ENCODE peak calls at places on chromosome 15, in ten cellular contexts. One of them, this sample, is unnamed.

GRCh38 chr15:48176097-48176496 is 2.0 kb downstream of the MYEF2 start:
- DNase-seq in lower leg skin: no peak
- DNase-seq in ovary: no peak
- DNase-seq in adrenal gland: no peak
- DNase-seq in HCT116: no peak
- DNase-seq in heart left ventricle: no peak
- DNase-seq in erythroblast: no peak
- DNase-seq in stomach: no peak
- DNase-seq in IMR-90: peak; percentile 38
- DNase-seq in suprapubic skin: no peak
- DNase-seq in this sample: no peak

GRCh38 chr15:51869074-51869425 is 39.6 kb downstream of the TMOD3 start:
- DNase-seq in adrenal gland: no peak
- DNase-seq in lower leg skin: no peak
- DNase-seq in IMR-90: peak; percentile 91
- DNase-seq in erythroblast: peak; percentile 82
- DNase-seq in HCT116: peak; percentile 85
- DNase-seq in ovary: no peak
- DNase-seq in stomach: no peak
- DNase-seq in heart left ventricle: no peak
- DNase-seq in suprapubic skin: no peak
- DNase-seq in this sample: no peak

GRCh38 chr15:53586815-53587214 is 172.6 kb downstream of the WDR72 start:
- DNase-seq in erythroblast: peak; percentile 50
- DNase-seq in suprapubic skin: no peak
- DNase-seq in IMR-90: no peak
- DNase-seq in HCT116: peak; percentile 28
- DNase-seq in ovary: no peak
- DNase-seq in heart left ventricle: no peak
- DNase-seq in lower leg skin: no peak
- DNase-seq in adrenal gland: peak; percentile 39
- DNase-seq in stomach: peak; percentile 31
- DNase-seq in this sample: no peak

GRCh38 chr15:53789654-53790053 is 30.2 kb upstream of the WDR72 start:
- DNase-seq in ovary: no peak
- DNase-seq in IMR-90: no peak
- DNase-seq in heart left ventricle: no peak
- DNase-seq in lower leg skin: no peak
- DNase-seq in HCT116: no peak
- DNase-seq in suprapubic skin: no peak
- DNase-seq in adrenal gland: no peak
- DNase-seq in stomach: no peak
- DNase-seq in erythroblast: no peak
- DNase-seq in this sample: no peak

GRCh38 chr15:44580105-44580504 is 43.2 kb downstream of the EIF3J start:
- DNase-seq in erythroblast: no peak
- DNase-seq in HCT116: no peak
- DNase-seq in IMR-90: no peak
- DNase-seq in stomach: no peak
- DNase-seq in lower leg skin: no peak
- DNase-seq in heart left ventricle: no peak
- DNase-seq in adrenal gland: no peak
- DNase-seq in suprapubic skin: no peak
- DNase-seq in ovary: no peak
- DNase-seq in this sample: no peak

GRCh38 chr15:69793783-69794451 is 303.8 kb downstream of the TLE3 start:
- DNase-seq in stomach: no peak
- DNase-seq in erythroblast: no peak
- DNase-seq in heart left ventricle: no peak
- DNase-seq in lower leg skin: peak; percentile 72
- DNase-seq in adrenal gland: peak; percentile 1
- DNase-seq in IMR-90: no peak
- DNase-seq in HCT116: no peak
- DNase-seq in suprapubic skin: no peak
- DNase-seq in ovary: no peak
- DNase-seq in this sample: no peak

GRCh38 chr15:71043373-71043772 is 71.9 kb upstream of the THSD4 start:
- DNase-seq in HCT116: no peak
- DNase-seq in adrenal gland: no peak
- DNase-seq in lower leg skin: no peak
- DNase-seq in ovary: no peak
- DNase-seq in suprapubic skin: no peak
- DNase-seq in heart left ventricle: no peak
- DNase-seq in IMR-90: peak; percentile 81
- DNase-seq in erythroblast: no peak
- DNase-seq in stomach: no peak
- DNase-seq in this sample: no peak

GRCh38 chr15:41878355-41878699 is 15.5 kb downstream of the SPTBN5 start:
- DNase-seq in ovary: no peak
- DNase-seq in HCT116: no peak
- DNase-seq in IMR-90: no peak
- DNase-seq in heart left ventricle: peak; percentile 41
- DNase-seq in stomach: peak; percentile 54
- DNase-seq in lower leg skin: no peak
- DNase-seq in adrenal gland: no peak
- DNase-seq in erythroblast: no peak
- DNase-seq in suprapubic skin: no peak
- DNase-seq in this sample: no peak

GRCh38 chr15:90648137-90649070 is 68.7 kb upstream of the BLM start:
- DNase-seq in stomach: peak; percentile 68
- DNase-seq in adrenal gland: peak; percentile 77
- DNase-seq in lower leg skin: peak; percentile 96
- DNase-seq in ovary: peak; percentile 45
- DNase-seq in HCT116: peak; percentile 48
- DNase-seq in heart left ventricle: peak; percentile 75
- DNase-seq in IMR-90: peak; percentile 69
- DNase-seq in suprapubic skin: peak; percentile 89
- DNase-seq in erythroblast: peak; percentile 93
- DNase-seq in this sample: no peak

GRCh38 chr15:42092666-42093445 is 1.5 kb downstream of the PLA2G4D start:
- DNase-seq in erythroblast: no peak
- DNase-seq in ovary: no peak
- DNase-seq in heart left ventricle: no peak
- DNase-seq in IMR-90: no peak
- DNase-seq in suprapubic skin: no peak
- DNase-seq in lower leg skin: no peak
- DNase-seq in stomach: peak; percentile 85
- DNase-seq in HCT116: no peak
- DNase-seq in adrenal gland: no peak
- DNase-seq in this sample: no peak

GRCh38 chr15:88833196-88833595 is 30.0 kb downstream of the ACAN start:
- DNase-seq in IMR-90: no peak
- DNase-seq in HCT116: no peak
- DNase-seq in erythroblast: no peak
- DNase-seq in suprapubic skin: no peak
- DNase-seq in lower leg skin: no peak
- DNase-seq in adrenal gland: no peak
- DNase-seq in stomach: no peak
- DNase-seq in ovary: no peak
- DNase-seq in heart left ventricle: no peak
- DNase-seq in this sample: no peak

DNA sequence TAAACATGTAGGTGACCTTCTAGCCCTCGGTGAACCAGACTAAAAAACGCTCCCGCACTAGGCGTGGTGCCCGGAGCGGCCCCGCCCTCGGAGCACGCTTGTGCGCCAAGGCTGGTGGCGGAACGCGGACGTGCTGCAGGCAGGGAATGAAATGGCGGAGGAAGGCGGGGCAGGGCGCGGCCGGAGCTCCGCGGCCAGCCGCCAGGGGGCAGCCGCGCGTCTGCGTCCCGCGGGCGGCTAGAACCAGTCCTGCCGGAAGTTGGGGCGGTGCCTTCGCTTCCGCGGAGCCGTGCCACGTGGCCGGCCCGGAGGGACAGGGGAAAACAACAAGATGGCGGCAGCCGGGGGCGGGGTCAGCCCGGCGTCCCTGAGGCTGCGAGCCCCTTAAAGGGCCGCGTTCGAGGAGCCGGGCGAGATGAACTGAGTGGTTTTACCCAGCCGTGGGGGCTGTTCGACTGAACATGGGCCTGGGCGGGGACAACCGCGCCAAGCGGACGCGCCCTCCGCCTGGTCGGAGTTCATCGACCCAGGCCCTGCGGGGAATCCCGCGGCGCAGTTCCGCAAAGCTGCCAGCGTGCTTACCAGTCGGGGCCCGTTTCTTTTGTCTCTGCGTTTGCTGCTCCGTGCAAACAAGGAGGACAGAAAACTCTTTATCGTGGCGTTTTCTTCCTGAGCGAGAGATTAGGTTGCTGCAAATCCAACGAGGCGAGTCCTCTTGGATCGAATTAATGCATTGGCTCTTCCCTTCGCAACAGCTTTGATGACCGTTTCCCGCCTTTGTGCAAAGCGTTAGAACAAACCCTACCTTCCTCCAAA is 90.9 kb upstream of the CHD2 start:
- DNase-seq in ovary: peak; percentile 98
- DNase-seq in adrenal gland: peak; percentile 98
- DNase-seq in heart left ventricle: peak; percentile 98
- DNase-seq in suprapubic skin: peak; percentile 98
- DNase-seq in IMR-90: peak; percentile 96
- DNase-seq in stomach: peak; percentile 99
- DNase-seq in lower leg skin: peak; percentile 100
- DNase-seq in erythroblast: peak; percentile 99
- DNase-seq in HCT116: peak; percentile 83
- DNase-seq in this sample: no peak
- TF ChIP-seq POLR2A in ovary: peak; percentile 67
- TF ChIP-seq POLR2A in adrenal gland: peak; percentile 66
- TF ChIP-seq POLR2A in heart left ventricle: no peak
- TF ChIP-seq POLR2A in suprapubic skin: peak; percentile 17
- TF ChIP-seq POLR2A in IMR-90: peak; percentile 71
- TF ChIP-seq POLR2A in stomach: no peak
- TF ChIP-seq POLR2A in lower leg skin: no peak
- TF ChIP-seq POLR2A in erythroblast: peak; percentile 90
- TF ChIP-seq POLR2A in HCT116: peak; percentile 79
- TF ChIP-seq POLR2A in this sample: peak; percentile 61

DNA sequence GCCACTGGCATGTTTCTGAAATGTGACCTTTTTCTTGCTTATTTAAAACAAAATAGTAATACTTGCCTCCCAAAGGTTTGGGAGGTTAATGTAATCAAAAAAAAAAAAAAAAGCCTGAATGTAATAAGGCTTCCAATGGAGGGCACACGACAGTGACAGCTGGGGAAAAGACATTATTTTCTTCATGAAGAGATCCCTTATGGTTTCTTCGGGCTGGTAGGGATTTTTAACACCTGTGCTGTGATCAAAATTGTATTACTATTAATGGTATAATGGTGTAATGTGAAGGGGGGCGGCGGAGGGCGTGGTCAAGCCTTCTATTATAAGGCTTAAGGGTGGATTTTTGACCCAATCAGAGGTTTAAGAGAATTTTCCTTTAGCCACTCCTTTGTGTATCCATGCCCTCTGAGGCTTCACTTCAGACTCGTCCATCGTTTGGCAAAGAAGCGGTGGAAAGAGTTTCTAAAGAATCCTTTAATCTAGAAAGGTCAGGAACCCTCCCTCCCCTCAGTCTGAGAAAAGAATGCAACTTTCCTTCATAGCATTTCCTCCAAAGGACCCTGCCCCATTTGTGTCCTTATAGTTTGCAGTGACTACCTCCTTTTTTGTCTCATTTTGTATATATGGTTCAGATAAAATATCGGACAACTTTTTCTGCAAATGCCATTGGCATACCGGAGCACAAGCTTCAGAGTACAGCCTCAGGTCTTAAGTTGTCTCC is 89.5 kb upstream of the CHD2 start:
- DNase-seq in lower leg skin: peak; percentile 93
- DNase-seq in heart left ventricle: peak; percentile 74
- DNase-seq in HCT116: no peak
- DNase-seq in ovary: peak; percentile 69
- DNase-seq in stomach: no peak
- DNase-seq in adrenal gland: peak; percentile 75
- DNase-seq in suprapubic skin: peak; percentile 81
- DNase-seq in erythroblast: peak; percentile 64
- DNase-seq in IMR-90: peak; percentile 78
- DNase-seq in this sample: no peak
- TF ChIP-seq POLR2A in lower leg skin: no peak
- TF ChIP-seq POLR2A in heart left ventricle: no peak
- TF ChIP-seq POLR2A in HCT116: peak; percentile 29
- TF ChIP-seq POLR2A in ovary: no peak
- TF ChIP-seq POLR2A in stomach: no peak
- TF ChIP-seq POLR2A in adrenal gland: peak; percentile 26
- TF ChIP-seq POLR2A in suprapubic skin: no peak
- TF ChIP-seq POLR2A in erythroblast: peak; percentile 81
- TF ChIP-seq POLR2A in IMR-90: peak; percentile 59
- TF ChIP-seq POLR2A in this sample: peak; percentile 17

GRCh38 chr15:50182233-50183013 is 427 bp downstream of the SLC27A2 start:
- DNase-seq in lower leg skin: no peak
- DNase-seq in ovary: no peak
- DNase-seq in erythroblast: peak; percentile 76
- DNase-seq in HCT116: peak; percentile 8
- DNase-seq in heart left ventricle: peak; percentile 23
- DNase-seq in suprapubic skin: no peak
- DNase-seq in stomach: peak; percentile 33
- DNase-seq in adrenal gland: no peak
- DNase-seq in IMR-90: peak; percentile 15
- DNase-seq in this sample: no peak
- TF ChIP-seq POLR2A in lower leg skin: no peak
- TF ChIP-seq POLR2A in ovary: no peak
- TF ChIP-seq POLR2A in erythroblast: peak; percentile 31
- TF ChIP-seq POLR2A in HCT116: no peak
- TF ChIP-seq POLR2A in heart left ventricle: no peak
- TF ChIP-seq POLR2A in suprapubic skin: no peak
- TF ChIP-seq POLR2A in stomach: no peak
- TF ChIP-seq POLR2A in adrenal gland: no peak
- TF ChIP-seq POLR2A in IMR-90: no peak
- TF ChIP-seq POLR2A in this sample: no peak

GRCh38 chr15:55290361-55291057 is 896 bp upstream of the RAB27A start:
- DNase-seq in erythroblast: peak; percentile 88
- DNase-seq in adrenal gland: peak; percentile 90
- DNase-seq in lower leg skin: peak; percentile 97
- DNase-seq in IMR-90: peak; percentile 70
- DNase-seq in heart left ventricle: peak; percentile 80
- DNase-seq in HCT116: peak; percentile 48
- DNase-seq in stomach: peak; percentile 89
- DNase-seq in ovary: peak; percentile 80
- DNase-seq in suprapubic skin: peak; percentile 90
- DNase-seq in this sample: peak; percentile 57

GRCh38 chr15:55289011-55289572 is 521 bp downstream of the RAB27A start:
- DNase-seq in heart left ventricle: peak; percentile 20
- DNase-seq in adrenal gland: peak; percentile 42
- DNase-seq in HCT116: no peak
- DNase-seq in suprapubic skin: no peak
- DNase-seq in IMR-90: peak; percentile 39
- DNase-seq in lower leg skin: peak; percentile 90
- DNase-seq in erythroblast: peak; percentile 76
- DNase-seq in ovary: no peak
- DNase-seq in stomach: peak; percentile 47
- DNase-seq in this sample: no peak

GRCh38 chr15:55288006-55288717 is 1.5 kb downstream of the RAB27A start:
- DNase-seq in suprapubic skin: no peak
- DNase-seq in heart left ventricle: no peak
- DNase-seq in stomach: no peak
- DNase-seq in ovary: no peak
- DNase-seq in lower leg skin: no peak
- DNase-seq in erythroblast: peak; percentile 3
- DNase-seq in HCT116: no peak
- DNase-seq in IMR-90: no peak
- DNase-seq in adrenal gland: no peak
- DNase-seq in this sample: no peak

GRCh38 chr15:55284461-55284860 is 5.2 kb downstream of the RAB27A start:
- DNase-seq in heart left ventricle: no peak
- DNase-seq in lower leg skin: no peak
- DNase-seq in HCT116: no peak
- DNase-seq in IMR-90: no peak
- DNase-seq in ovary: no peak
- DNase-seq in erythroblast: no peak
- DNase-seq in adrenal gland: no peak
- DNase-seq in stomach: no peak
- DNase-seq in suprapubic skin: no peak
- DNase-seq in this sample: no peak

GRCh38 chr15:55289573-55290360 is at the start of gene RAB27A:
- DNase-seq in suprapubic skin: peak; percentile 88
- DNase-seq in erythroblast: peak; percentile 76
- DNase-seq in adrenal gland: peak; percentile 80
- DNase-seq in heart left ventricle: peak; percentile 71
- DNase-seq in stomach: peak; percentile 85
- DNase-seq in HCT116: peak; percentile 28
- DNase-seq in IMR-90: peak; percentile 16
- DNase-seq in lower leg skin: peak; percentile 92
- DNase-seq in ovary: peak; percentile 65
- DNase-seq in this sample: peak; percentile 57
- TF ChIP-seq POLR2A in suprapubic skin: no peak
- TF ChIP-seq POLR2A in erythroblast: peak; percentile 43
- TF ChIP-seq POLR2A in adrenal gland: peak; percentile 19
- TF ChIP-seq POLR2A in heart left ventricle: no peak
- TF ChIP-seq POLR2A in stomach: no peak
- TF ChIP-seq POLR2A in HCT116: no peak
- TF ChIP-seq POLR2A in IMR-90: peak; percentile 32
- TF ChIP-seq POLR2A in lower leg skin: no peak
- TF ChIP-seq POLR2A in ovary: no peak
- TF ChIP-seq POLR2A in this sample: peak; percentile 32

This sample was measured in H54.